ENCODE peak calls at places on chromosomes 5 and 9, in nine cellular contexts. P, U, Q, Y, B, J, W, V and E are unnamed samples.

GRCh38 chr9:89668216-89668867 is 63.5 kb downstream of the GADD45G start:
- DNase-seq in P (no peak), U (no peak), Q (no peak), Y (no peak), B (no peak), J (no peak), W (no peak), V (no peak), E (no peak)

GRCh38 chr5:1974501-1975405 is 92.0 kb upstream of the IRX4 start:
- DNase-seq in P (no peak), U (no peak), Q (no peak), Y (no peak), B (peak; percentile 68), J (peak; percentile 13), W (no peak), V (no peak), E (no peak)

GRCh38 chr5:174045470-174046025 is at the start of gene NSG2:
- DNase-seq in P (peak; percentile 40), U (no peak), Q (peak; percentile 46), Y (peak; percentile 88), B (no peak), J (peak; percentile 60), W (peak; percentile 95), V (peak; percentile 86), E (peak; percentile 77)

GRCh38 chr9:97697837-97698236 is 697 bp upstream of the XPA start:
- DNase-seq in P (no peak), U (no peak), Q (no peak), Y (no peak), B (no peak), J (no peak), W (no peak), V (no peak), E (no peak)

GRCh38 chr5:43042626-43043399 is 2.7 kb upstream of the ANXA2R start:
- DNase-seq in P (peak; percentile 69), U (peak; percentile 69), Q (peak; percentile 84), Y (peak; percentile 75), B (no peak), J (peak; percentile 75), W (peak; percentile 83), V (peak; percentile 62), E (peak; percentile 74)

GRCh38 chr9:17349816-17350215 is 215.0 kb downstream of the CNTLN start:
- DNase-seq in P (no peak), U (no peak), Q (no peak), Y (no peak), B (no peak), J (no peak), W (no peak), V (no peak), E (no peak)

GRCh38 chr5:168057905-168058304 is 233.5 kb upstream of the WWC1 start:
- DNase-seq in P (no peak), U (no peak), Q (no peak), Y (no peak), B (no peak), J (no peak), W (no peak), V (no peak), E (no peak)

GRCh38 chr5:75510417-75510835 is 1.0 kb downstream of the CERT1 start:
- DNase-seq in P (no peak), U (no peak), Q (peak; percentile 75), Y (no peak), B (no peak), J (no peak), W (peak; percentile 25), V (no peak), E (no peak)

GRCh38 chr5:140630296-140630695 is 2.7 kb downstream of the CD14 start:
- DNase-seq in P (no peak), U (no peak), Q (no peak), Y (no peak), B (no peak), J (no peak), W (no peak), V (no peak), E (no peak)

GRCh38 chr5:96330532-96331140 is 102.4 kb downstream of the PCSK1 start:
- DNase-seq in P (no peak), U (no peak), Q (no peak), Y (no peak), B (no peak), J (no peak), W (no peak), V (no peak), E (no peak)

GRCh38 chr5:151961557-151961956 is 36.9 kb upstream of the GLRA1 start:
- DNase-seq in P (no peak), U (no peak), Q (no peak), Y (no peak), B (peak; percentile 34), J (no peak), W (no peak), V (no peak), E (no peak)

GRCh38 chr9:126617740-126618133 is 4.0 kb downstream of the LMX1B start:
- DNase-seq in P (no peak), U (no peak), Q (no peak), Y (no peak), B (no peak), J (no peak), W (no peak), V (no peak), E (no peak)

GRCh38 chr9:120619751-120620655 is 40.0 kb upstream of the CDK5RAP2 start:
- DNase-seq in P (peak; percentile 50), U (peak; percentile 47), Q (peak; percentile 33), Y (no peak), B (no peak), J (peak; percentile 48), W (peak; percentile 75), V (peak; percentile 47), E (no peak)

DNA sequence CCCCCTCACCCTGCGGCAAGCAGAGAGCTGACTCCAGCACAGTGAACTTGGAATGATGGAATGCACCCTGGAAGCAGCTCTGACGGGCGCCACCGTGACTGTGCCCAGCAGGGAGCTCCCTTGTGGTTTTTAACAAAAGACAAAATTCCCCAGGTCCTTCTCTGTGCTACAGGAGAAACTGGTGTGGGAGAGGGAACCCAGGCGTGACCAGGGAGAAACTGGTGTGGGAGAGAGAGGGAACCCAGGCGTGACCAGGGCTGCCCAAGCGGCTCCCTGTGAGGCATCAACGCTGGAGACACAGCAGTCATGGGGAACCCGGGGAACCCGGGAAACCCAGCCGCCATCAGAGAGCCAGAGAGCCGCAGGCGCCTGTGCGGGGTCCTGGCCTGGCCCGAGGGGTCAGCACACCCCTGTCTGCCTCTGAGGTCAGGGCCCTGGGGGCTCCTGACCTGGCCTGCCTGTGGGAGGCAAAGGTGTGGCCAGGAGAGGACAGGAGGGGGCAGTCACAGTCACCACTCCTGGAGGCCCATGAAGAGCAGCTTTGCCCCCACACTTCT is 3.1 kb upstream of the AHRR start:
- DNase-seq in P (no peak), U (no peak), Q (no peak), Y (no peak), B (no peak), J (no peak), W (peak; percentile 37), V (peak; percentile 48), E (no peak)
- TF ChIP-seq CTCF in P (no peak), U (no peak), Q (no peak), Y (no peak), B (no peak), J (no peak), W (no peak), V (no peak), E (no peak)

GRCh38 chr9:128191406-128192046 is at the start of gene CIZ1:
- DNase-seq in P (peak; percentile 80), U (peak; percentile 69), Q (peak; percentile 74), Y (peak; percentile 88), B (peak; percentile 95), J (peak; percentile 79), W (peak; percentile 72), V (peak; percentile 49), E (peak; percentile 73)

GRCh38 chr9:128190516-128191405 is 611 bp downstream of the CIZ1 start:
- DNase-seq in P (peak; percentile 41), U (peak; percentile 27), Q (no peak), Y (no peak), B (no peak), J (no peak), W (no peak), V (no peak), E (peak; percentile 16)

GRCh38 chr9:128193469-128194096 is 2.2 kb upstream of the CIZ1 start:
- DNase-seq in P (no peak), U (no peak), Q (no peak), Y (no peak), B (no peak), J (no peak), W (no peak), V (no peak), E (peak; percentile 2)

GRCh38 chr9:128190013-128190412 is 1.4 kb downstream of the CIZ1 start:
- DNase-seq in P (no peak), U (no peak), Q (no peak), Y (no peak), B (no peak), J (no peak), W (no peak), V (no peak), E (no peak)

GRCh38 chr9:128192601-128193371 is 1.4 kb upstream of the CIZ1 start:
- DNase-seq in P (peak; percentile 93), U (peak; percentile 67), Q (peak; percentile 92), Y (peak; percentile 85), B (peak; percentile 95), J (peak; percentile 83), W (peak; percentile 93), V (peak; percentile 95), E (peak; percentile 83)
- H3K27ac ChIP-seq in P (peak overlapping the region; percentile 89), U (no peak overlapping the region), Q (peak overlapping the region; percentile 64), Y (peak overlapping the region; percentile 48), B (peak overlapping the region; percentile 93), J (peak overlapping the region; percentile 83), W (peak overlapping the region; percentile 64), V (peak overlapping the region; percentile 91), E (peak overlapping the region; percentile 94)

GRCh38 chr9:85511746-85512145 is 230.0 kb downstream of the AGTPBP1 start:
- DNase-seq in P (no peak), U (no peak), Q (no peak), Y (no peak), B (no peak), J (no peak), W (no peak), V (no peak), E (no peak)

GRCh38 chr9:85502815-85503643 is 238.7 kb downstream of the AGTPBP1 start:
- DNase-seq in P (no peak), U (no peak), Q (no peak), Y (no peak), B (no peak), J (no peak), W (no peak), V (no peak), E (no peak)

GRCh38 chr9:85510830-85511504 is 230.8 kb downstream of the AGTPBP1 start:
- DNase-seq in P (no peak), U (no peak), Q (no peak), Y (no peak), B (no peak), J (no peak), W (no peak), V (no peak), E (no peak)

GRCh38 chr9:85505612-85506011 is 236.1 kb downstream of the AGTPBP1 start:
- DNase-seq in P (no peak), U (no peak), Q (no peak), Y (no peak), B (no peak), J (no peak), W (no peak), V (no peak), E (no peak)

GRCh38 chr9:85508616-85509015 is 233.1 kb downstream of the AGTPBP1 start:
- DNase-seq in P (no peak), U (no peak), Q (no peak), Y (no peak), B (no peak), J (no peak), W (no peak), V (no peak), E (no peak)
- TF ChIP-seq CTCF in P (no peak), U (no peak), Q (no peak), Y (no peak), B (no peak), J (no peak), W (peak; percentile 11), V (peak; percentile 38), E (peak; percentile 19)

GRCh38 chr9:105129731-105130130 is 114.7 kb upstream of the SLC44A1 start:
- DNase-seq in P (no peak), U (no peak), Q (no peak), Y (no peak), B (no peak), J (no peak), W (no peak), V (no peak), E (no peak)
- H3K27ac ChIP-seq in P (no peak overlapping the region), U (no peak overlapping the region), Q (no peak overlapping the region), Y (no peak overlapping the region), B (no peak overlapping the region), J (no peak overlapping the region), W (no peak overlapping the region), V (no peak overlapping the region), E (no peak overlapping the region)